ENCODE peak calls at places on chromosomes 6 and 20, in six cellular contexts. X, W, D, I, N and C are unnamed samples.

GRCh38 chr6:112822769-112823168 is 475.6 kb downstream of the RFPL4B start:
- DNase-seq in X (no peak), W (no peak), D (no peak), I (no peak), N (no peak), C (no peak)

GRCh38 chr6:126682440-126682839 is 342.5 kb downstream of the CENPW start:
- DNase-seq in X (no peak), W (no peak), D (no peak), I (no peak), N (no peak), C (no peak)

GRCh38 chr6:63660737-63661136 is 25.1 kb downstream of the PHF3 start:
- DNase-seq in X (no peak), W (no peak), D (no peak), I (no peak), N (no peak), C (peak)

GRCh38 chr6:41767112-41767946 is 12.4 kb downstream of the FRS3 start:
- DNase-seq in X (no peak), W (no peak), D (peak), I (no peak), N (peak), C (peak)

GRCh38 chr20:46336735-46337134 is 28.4 kb upstream of the CDH22 start:
- DNase-seq in X (no peak), W (no peak), D (no peak), I (no peak), N (no peak), C (no peak)

GRCh38 chr6:162726997-162727346 is 594 bp downstream of the PRKN start:
- DNase-seq in X (no peak), W (peak), D (no peak), I (no peak), N (no peak), C (no peak)

GRCh38 chr6:165082631-165083030 is 226.8 kb downstream of the C6orf118 start:
- DNase-seq in X (no peak), W (no peak), D (no peak), I (no peak), N (no peak), C (no peak)

GRCh38 chr6:149316740-149317655 is 514 bp upstream of the TAB2 start:
- DNase-seq in X (peak), W (peak), D (peak), I (peak), N (peak), C (peak)

GRCh38 chr20:54067606-54068174 is 2.7 kb downstream of the BCAS1 start:
- DNase-seq in X (no peak), W (peak), D (no peak), I (no peak), N (peak), C (peak)

GRCh38 chr6:39204646-39205244 is 24.5 kb downstream of the KCNK5 start:
- DNase-seq in X (peak), W (no peak), D (no peak), I (peak), N (no peak), C (no peak)

GRCh38 chr20:52529856-52530255 is 338.3 kb upstream of the ZFP64 start:
- DNase-seq in X (no peak), W (no peak), D (no peak), I (no peak), N (no peak), C (no peak)

GRCh38 chr6:158805698-158806373 is 13.3 kb downstream of the EZR start:
- DNase-seq in X (no peak), W (no peak), D (no peak), I (no peak), N (no peak), C (no peak)

GRCh38 chr6:158073776-158074175 is 92.1 kb downstream of the SYNJ2 start:
- DNase-seq in X (no peak), W (no peak), D (no peak), I (no peak), N (peak), C (no peak)

GRCh38 chr6:95790787-95791186 is 213.5 kb downstream of the MANEA start:
- DNase-seq in X (no peak), W (no peak), D (no peak), I (no peak), N (no peak), C (peak)

GRCh38 chr6:95784019-95784418 is 206.7 kb downstream of the MANEA start:
- DNase-seq in X (no peak), W (no peak), D (no peak), I (no peak), N (no peak), C (no peak)

GRCh38 chr6:95786802-95787201 is 209.5 kb downstream of the MANEA start:
- DNase-seq in X (no peak), W (no peak), D (no peak), I (no peak), N (no peak), C (no peak)

GRCh38 chr6:95784869-95785268 is 207.5 kb downstream of the MANEA start:
- DNase-seq in X (no peak), W (no peak), D (no peak), I (no peak), N (no peak), C (no peak)

DNA sequence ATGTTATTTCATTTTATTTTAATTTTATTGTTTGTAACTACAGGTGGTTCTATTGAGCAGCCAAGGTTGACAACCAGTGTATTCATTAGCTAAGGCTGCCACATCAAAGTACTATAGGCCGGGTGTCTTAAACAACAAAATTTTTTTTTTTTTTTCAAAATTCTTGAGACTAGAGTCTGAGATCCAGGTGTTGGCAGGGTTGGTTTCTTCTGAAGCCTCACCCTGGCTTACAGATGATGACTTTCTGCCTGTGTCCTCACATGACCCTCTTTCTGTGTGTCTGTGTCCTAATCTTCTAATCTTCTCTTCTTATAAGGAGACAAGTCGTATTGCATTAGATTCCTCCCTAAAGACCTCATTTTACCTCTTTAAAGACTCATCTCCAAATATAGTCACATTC is 208.4 kb downstream of the MANEA start:
- DNase-seq in X (no peak), W (no peak), D (no peak), I (no peak), N (no peak), C (no peak)
- TF ChIP-seq JUN in X (no peak), W (no peak), D (no peak), I (no peak), N (no peak), C (no peak)

DNA sequence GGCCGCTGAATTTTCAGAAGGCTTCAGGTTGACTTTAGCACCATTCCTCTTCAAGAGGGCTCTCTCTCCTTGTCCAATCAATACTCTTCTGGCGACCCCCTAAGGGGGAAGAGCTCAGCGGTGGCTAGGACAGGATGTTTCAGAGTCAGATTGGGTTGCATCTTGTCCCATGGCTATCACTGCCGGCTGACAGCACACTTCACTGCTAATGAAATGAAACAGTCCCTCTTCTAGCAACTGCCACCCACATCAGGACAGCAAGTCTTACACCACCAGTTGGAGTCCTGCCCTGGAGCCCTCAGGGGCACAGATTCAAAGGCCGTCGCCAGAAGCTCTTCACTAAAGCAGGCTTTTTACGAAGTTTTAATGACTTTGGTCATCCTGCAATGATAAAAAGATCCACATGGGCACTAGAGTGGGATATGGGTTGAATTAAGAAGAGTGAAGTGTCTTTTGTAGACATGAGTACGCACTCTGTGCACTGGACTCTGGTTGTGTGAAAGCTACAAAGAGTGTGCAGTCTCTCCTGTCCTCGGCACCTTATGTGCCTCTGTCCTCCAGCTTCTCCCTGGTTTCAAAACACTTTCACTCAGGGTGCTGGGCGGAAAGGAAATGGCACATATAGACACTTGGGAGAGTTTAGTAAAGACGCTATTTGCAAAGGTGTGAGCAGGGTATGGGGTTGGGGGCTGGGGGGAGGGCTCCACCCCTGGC is 66.1 kb upstream of the SLC22A16 start:
- DNase-seq in X (no peak), W (no peak), D (no peak), I (no peak), N (no peak), C (no peak)
- TF ChIP-seq JUN in X (no peak), W (no peak), D (no peak), I (no peak), N (no peak), C (no peak)

DNA sequence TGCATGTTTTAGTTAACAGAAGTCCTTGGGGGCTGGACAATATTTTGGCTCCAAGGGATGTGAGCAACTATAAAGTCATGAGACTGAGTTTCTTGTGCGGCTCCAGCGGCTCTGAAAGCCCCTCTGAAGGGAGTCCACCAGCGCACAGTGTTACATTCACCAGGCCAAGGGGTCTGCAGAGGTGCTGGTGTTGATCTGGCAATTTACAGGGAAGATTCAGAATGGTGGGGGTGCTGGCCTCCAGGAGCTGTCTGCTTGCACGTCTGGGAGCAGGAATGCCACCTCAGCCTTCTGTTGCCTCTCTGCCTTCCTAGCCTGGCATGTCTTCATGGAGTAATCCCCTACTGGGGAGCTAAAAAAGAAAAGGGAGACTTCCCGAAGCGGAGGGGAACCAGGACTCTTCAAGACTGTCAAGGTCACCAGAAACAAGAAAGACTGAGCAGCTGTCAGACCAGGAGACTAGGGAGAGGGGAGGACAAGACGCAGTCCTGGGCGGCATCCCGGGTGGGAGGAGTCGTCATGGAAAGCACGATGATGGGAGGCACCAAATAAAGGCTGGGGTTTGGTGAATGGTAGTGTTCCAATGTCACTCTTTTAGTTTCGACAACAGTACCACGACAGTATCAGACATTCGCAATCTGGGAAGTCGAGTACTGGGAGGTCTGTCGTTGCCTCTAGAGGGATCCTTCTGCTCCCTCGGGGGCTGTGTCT is 31.9 kb downstream of the PSMG4 start:
- DNase-seq in X (peak), W (no peak), D (no peak), I (no peak), N (no peak), C (no peak)
- TF ChIP-seq JUN in X (no peak), W (no peak), D (no peak), I (no peak), N (no peak), C (no peak)

DNA sequence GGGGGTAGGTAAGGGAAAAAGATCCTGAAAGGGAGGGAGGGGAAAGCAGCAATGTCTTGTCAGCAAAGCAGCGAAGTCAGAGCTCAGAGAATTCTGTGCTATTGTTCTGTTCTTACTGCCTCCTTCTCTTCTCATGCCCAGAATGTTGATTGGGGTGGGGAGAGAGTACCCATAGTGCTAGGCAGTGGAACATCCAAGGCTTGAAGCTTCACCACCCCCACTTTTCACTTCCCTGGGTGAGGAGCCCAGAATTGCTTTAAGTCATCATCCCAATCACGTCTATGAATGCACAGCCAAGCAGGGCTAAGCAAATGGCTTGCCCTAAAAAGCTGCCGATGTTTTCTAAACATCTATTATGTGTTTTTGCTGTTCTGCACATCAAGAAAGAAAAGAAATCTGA is 16.5 kb downstream of the REPS1 start:
- DNase-seq in X (no peak), W (no peak), D (peak), I (no peak), N (no peak), C (no peak)
- TF ChIP-seq JUN in X (no peak), W (no peak), D (no peak), I (no peak), N (no peak), C (no peak)

GRCh38 chr6:7723554-7723953 is 2.3 kb upstream of the BMP6 start:
- DNase-seq in X (no peak), W (no peak), D (no peak), I (no peak), N (no peak), C (no peak)
- TF ChIP-seq JUN in X (no peak), W (no peak), D (no peak), I (no peak), N (no peak), C (no peak)

GRCh38 chr6:55670850-55671413 is 91.9 kb upstream of the HMGCLL1 start:
- DNase-seq in X (no peak), W (no peak), D (no peak), I (no peak), N (no peak), C (no peak)

GRCh38 chr6:55679503-55679902 is 100.5 kb upstream of the HMGCLL1 start:
- DNase-seq in X (no peak), W (no peak), D (no peak), I (no peak), N (no peak), C (no peak)

GRCh38 chr6:55675936-55676335 is 96.9 kb upstream of the HMGCLL1 start:
- DNase-seq in X (no peak), W (no peak), D (no peak), I (no peak), N (no peak), C (no peak)

GRCh38 chr6:55678330-55679224 is 99.6 kb upstream of the HMGCLL1 start:
- DNase-seq in X (no peak), W (no peak), D (no peak), I (no peak), N (no peak), C (no peak)

DNA sequence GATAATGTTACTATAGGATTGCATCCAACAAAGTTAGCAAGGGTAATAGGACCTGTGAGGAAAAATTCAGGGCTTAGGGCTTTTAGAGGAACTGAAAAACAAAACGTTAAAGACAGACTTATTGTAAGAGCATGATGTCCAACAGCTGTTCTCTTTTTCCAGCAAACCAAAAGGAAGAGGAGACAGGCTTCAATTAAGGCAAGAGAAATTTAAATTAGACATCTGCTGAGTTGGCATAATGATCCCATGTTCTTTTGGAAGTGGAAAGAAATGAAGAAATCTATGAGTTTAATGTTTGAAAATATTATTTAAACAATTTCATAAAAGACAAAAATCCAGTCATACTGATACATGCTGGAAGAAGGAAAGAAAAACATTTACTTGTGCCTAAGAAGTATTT is 95.7 kb upstream of the HMGCLL1 start:
- DNase-seq in X (no peak), W (no peak), D (no peak), I (no peak), N (no peak), C (no peak)
- TF ChIP-seq JUN in X (no peak), W (no peak), D (no peak), I (no peak), N (no peak), C (no peak)